ENCODE peak calls at places on chromosomes 16 and 17, in six cellular contexts. I is GM12865, Q is NCI-H1048, Z is NCI-H1417 treated with DMSO at 0.1 percent for 48 hours, J is T-helper 9 cell, K is WTC11. U is an unnamed sample.

GRCh38 chr16:68236804-68237242 is 896 bp upstream of the ESRP2 start:
- DNase-seq in Q (no peak), K (peak), Z (no peak), I (no peak), J (no peak), U (peak)

GRCh38 chr17:58818654-58819053 is 63.0 kb downstream of the PPM1E start:
- DNase-seq in I (no peak), K (no peak), Z (no peak), Q (no peak), J (no peak), U (no peak)

GRCh38 chr17:28925912-28926365 is 23.1 kb upstream of the DHRS13 start:
- DNase-seq in K (no peak), J (peak), Z (no peak), Q (no peak), I (peak), U (no peak)

GRCh38 chr17:13000561-13000960 is 17.3 kb downstream of the ELAC2 start:
- DNase-seq in Q (no peak), J (no peak), K (no peak), Z (no peak), I (no peak), U (no peak)

GRCh38 chr17:45792995-45793755 is 9.1 kb downstream of the CRHR1 start:
- DNase-seq in I (no peak), Q (no peak), Z (no peak), J (no peak), K (no peak), U (no peak)

GRCh38 chr17:82964851-82965341 is 114.5 kb upstream of the METRNL start:
- DNase-seq in J (no peak), I (no peak), Z (no peak), Q (no peak), K (no peak), U (no peak)

GRCh38 chr16:80591071-80591935 is 50.5 kb downstream of the DYNLRB2 start:
- DNase-seq in Q (no peak), K (no peak), J (no peak), I (peak), Z (no peak), U (no peak)

GRCh38 chr17:66426397-66427033 is 124.1 kb downstream of the PRKCA start:
- DNase-seq in Z (no peak), Q (no peak), I (peak), J (peak), K (no peak), U (no peak)

GRCh38 chr16:66899945-66900688 is 18.6 kb downstream of the CDH16 start:
- DNase-seq in J (no peak), Z (no peak), K (no peak), Q (no peak), I (no peak), U (peak)

GRCh38 chr17:6501359-6501758 is 55.0 kb downstream of the PITPNM3 start:
- DNase-seq in K (no peak), I (no peak), J (no peak), Z (no peak), Q (no peak), U (no peak)

GRCh38 chr16:88978608-88979346 is 1.8 kb upstream of the CBFA2T3 start:
- DNase-seq in K (no peak), Z (no peak), I (peak), J (no peak), Q (no peak), U (no peak)

U was measured in glutamatergic neuron.